ENCODE peak calls at places on chromosomes 12 and 14, in five cellular contexts. One of them, this sample, is unnamed.

GRCh38 chr12:89703768-89704167 is 4.9 kb downstream of the ATP2B1 start:
- DNase-seq in left ventricle myocardium inferior: no peak
- DNase-seq in foreskin fibroblast: no peak
- DNase-seq in cardiac muscle cell: no peak
- DNase-seq in dorsolateral prefrontal cortex: no peak
- DNase-seq in this sample: no peak

GRCh38 chr12:64890873-64891468 is 66.5 kb downstream of the TBC1D30 start:
- DNase-seq in left ventricle myocardium inferior: no peak
- DNase-seq in foreskin fibroblast: peak
- DNase-seq in cardiac muscle cell: peak
- DNase-seq in dorsolateral prefrontal cortex: no peak
- DNase-seq in this sample: peak

GRCh38 chr12:102960766-102961487 is 3.5 kb downstream of the ASCL1 start:
- DNase-seq in left ventricle myocardium inferior: no peak
- DNase-seq in foreskin fibroblast: no peak
- DNase-seq in cardiac muscle cell: peak
- DNase-seq in dorsolateral prefrontal cortex: peak
- DNase-seq in this sample: no peak

GRCh38 chr14:37452323-37452722 is 142.7 kb downstream of the FOXA1 start:
- DNase-seq in left ventricle myocardium inferior: no peak
- DNase-seq in foreskin fibroblast: no peak
- DNase-seq in cardiac muscle cell: no peak
- DNase-seq in dorsolateral prefrontal cortex: no peak
- DNase-seq in this sample: no peak

GRCh38 chr12:2644678-2645405 is 149.9 kb upstream of the FKBP4 start:
- DNase-seq in left ventricle myocardium inferior: no peak
- DNase-seq in foreskin fibroblast: no peak
- DNase-seq in cardiac muscle cell: no peak
- DNase-seq in dorsolateral prefrontal cortex: no peak
- DNase-seq in this sample: no peak

GRCh38 chr12:14614704-14615121 is 47.0 kb upstream of the PLBD1 start:
- DNase-seq in left ventricle myocardium inferior: no peak
- DNase-seq in foreskin fibroblast: no peak
- DNase-seq in cardiac muscle cell: no peak
- DNase-seq in dorsolateral prefrontal cortex: no peak
- DNase-seq in this sample: no peak

GRCh38 chr12:117874842-117875434 is 93.9 kb downstream of the KSR2 start:
- DNase-seq in left ventricle myocardium inferior: peak
- DNase-seq in foreskin fibroblast: peak
- DNase-seq in cardiac muscle cell: peak
- DNase-seq in dorsolateral prefrontal cortex: peak
- DNase-seq in this sample: no peak

GRCh38 chr12:129160282-129160681 is 307.0 kb downstream of the GLT1D1 start:
- DNase-seq in left ventricle myocardium inferior: no peak
- DNase-seq in foreskin fibroblast: no peak
- DNase-seq in cardiac muscle cell: no peak
- DNase-seq in dorsolateral prefrontal cortex: no peak
- DNase-seq in this sample: no peak

GRCh38 chr12:508795-509194 is 49.1 kb downstream of the B4GALNT3 start:
- DNase-seq in left ventricle myocardium inferior: no peak
- DNase-seq in foreskin fibroblast: no peak
- DNase-seq in cardiac muscle cell: no peak
- DNase-seq in dorsolateral prefrontal cortex: no peak
- DNase-seq in this sample: no peak

GRCh38 chr14:51395361-51395849 is 155.4 kb downstream of the TMX1 start:
- DNase-seq in left ventricle myocardium inferior: peak
- DNase-seq in foreskin fibroblast: peak
- DNase-seq in cardiac muscle cell: peak
- DNase-seq in dorsolateral prefrontal cortex: no peak
- DNase-seq in this sample: no peak

GRCh38 chr12:22535478-22535877 is 8.9 kb downstream of the C2CD5 start:
- DNase-seq in left ventricle myocardium inferior: no peak
- DNase-seq in foreskin fibroblast: no peak
- DNase-seq in cardiac muscle cell: no peak
- DNase-seq in dorsolateral prefrontal cortex: no peak
- DNase-seq in this sample: no peak

GRCh38 chr12:32455607-32456063 is 56.3 kb downstream of the FGD4 start:
- DNase-seq in left ventricle myocardium inferior: no peak
- DNase-seq in foreskin fibroblast: peak
- DNase-seq in cardiac muscle cell: peak
- DNase-seq in dorsolateral prefrontal cortex: no peak
- DNase-seq in this sample: peak

GRCh38 chr12:24947541-24948451 is 1.1 kb downstream of the BCAT1 start:
- DNase-seq in left ventricle myocardium inferior: no peak
- DNase-seq in foreskin fibroblast: no peak
- DNase-seq in cardiac muscle cell: no peak
- DNase-seq in dorsolateral prefrontal cortex: no peak
- DNase-seq in this sample: no peak

GRCh38 chr14:70916300-70916699 is 9.0 kb downstream of the PCNX1 start:
- DNase-seq in left ventricle myocardium inferior: no peak
- DNase-seq in foreskin fibroblast: no peak
- DNase-seq in cardiac muscle cell: no peak
- DNase-seq in dorsolateral prefrontal cortex: no peak
- DNase-seq in this sample: no peak

GRCh38 chr12:112974904-112975303 is 3.4 kb upstream of the OAS2 start:
- DNase-seq in left ventricle myocardium inferior: no peak
- DNase-seq in foreskin fibroblast: no peak
- DNase-seq in cardiac muscle cell: no peak
- DNase-seq in dorsolateral prefrontal cortex: no peak
- DNase-seq in this sample: no peak

GRCh38 chr14:59161571-59162175 is 26.8 kb upstream of the DAAM1 start:
- DNase-seq in left ventricle myocardium inferior: no peak
- DNase-seq in foreskin fibroblast: peak
- DNase-seq in cardiac muscle cell: peak
- DNase-seq in dorsolateral prefrontal cortex: no peak
- DNase-seq in this sample: peak

GRCh38 chr12:94134226-94134795 is 14.1 kb upstream of the PLXNC1 start:
- DNase-seq in left ventricle myocardium inferior: no peak
- DNase-seq in foreskin fibroblast: peak
- DNase-seq in cardiac muscle cell: peak
- DNase-seq in dorsolateral prefrontal cortex: no peak
- DNase-seq in this sample: no peak

GRCh38 chr14:96281486-96281885 is 25.5 kb downstream of the BDKRB1 start:
- DNase-seq in left ventricle myocardium inferior: no peak
- DNase-seq in foreskin fibroblast: no peak
- DNase-seq in cardiac muscle cell: no peak
- DNase-seq in dorsolateral prefrontal cortex: no peak
- DNase-seq in this sample: no peak

GRCh38 chr14:46820291-46820690 is 168.7 kb upstream of the RPL10L start:
- DNase-seq in left ventricle myocardium inferior: no peak
- DNase-seq in foreskin fibroblast: no peak
- DNase-seq in cardiac muscle cell: no peak
- DNase-seq in dorsolateral prefrontal cortex: no peak
- DNase-seq in this sample: no peak

GRCh38 chr12:58419182-58419760 is 477.9 kb downstream of the ATP23 start:
- DNase-seq in left ventricle myocardium inferior: no peak
- DNase-seq in foreskin fibroblast: no peak
- DNase-seq in cardiac muscle cell: no peak
- DNase-seq in dorsolateral prefrontal cortex: no peak
- DNase-seq in this sample: no peak

GRCh38 chr14:62087191-62087590 is 325.0 kb downstream of the SNAPC1 start:
- DNase-seq in left ventricle myocardium inferior: no peak
- DNase-seq in foreskin fibroblast: no peak
- DNase-seq in cardiac muscle cell: no peak
- DNase-seq in dorsolateral prefrontal cortex: no peak
- DNase-seq in this sample: no peak

GRCh38 chr12:32217354-32218310 is 111.0 kb downstream of the BICD1 start:
- DNase-seq in left ventricle myocardium inferior: no peak
- DNase-seq in foreskin fibroblast: peak
- DNase-seq in cardiac muscle cell: no peak
- DNase-seq in dorsolateral prefrontal cortex: no peak
- DNase-seq in this sample: peak

GRCh38 chr12:104958946-104959841 is 1.1 kb upstream of the SLC41A2 start:
- DNase-seq in left ventricle myocardium inferior: no peak
- DNase-seq in foreskin fibroblast: peak
- DNase-seq in cardiac muscle cell: no peak
- DNase-seq in dorsolateral prefrontal cortex: no peak
- DNase-seq in this sample: no peak

GRCh38 chr12:130796985-130797686 is 41.9 kb downstream of the STX2 start:
- DNase-seq in left ventricle myocardium inferior: no peak
- DNase-seq in foreskin fibroblast: no peak
- DNase-seq in cardiac muscle cell: no peak
- DNase-seq in dorsolateral prefrontal cortex: no peak
- DNase-seq in this sample: no peak

GRCh38 chr12:115354007-115354452 is 670.1 kb upstream of the TBX3 start:
- DNase-seq in left ventricle myocardium inferior: no peak
- DNase-seq in foreskin fibroblast: peak
- DNase-seq in cardiac muscle cell: no peak
- DNase-seq in dorsolateral prefrontal cortex: no peak
- DNase-seq in this sample: peak

DNA sequence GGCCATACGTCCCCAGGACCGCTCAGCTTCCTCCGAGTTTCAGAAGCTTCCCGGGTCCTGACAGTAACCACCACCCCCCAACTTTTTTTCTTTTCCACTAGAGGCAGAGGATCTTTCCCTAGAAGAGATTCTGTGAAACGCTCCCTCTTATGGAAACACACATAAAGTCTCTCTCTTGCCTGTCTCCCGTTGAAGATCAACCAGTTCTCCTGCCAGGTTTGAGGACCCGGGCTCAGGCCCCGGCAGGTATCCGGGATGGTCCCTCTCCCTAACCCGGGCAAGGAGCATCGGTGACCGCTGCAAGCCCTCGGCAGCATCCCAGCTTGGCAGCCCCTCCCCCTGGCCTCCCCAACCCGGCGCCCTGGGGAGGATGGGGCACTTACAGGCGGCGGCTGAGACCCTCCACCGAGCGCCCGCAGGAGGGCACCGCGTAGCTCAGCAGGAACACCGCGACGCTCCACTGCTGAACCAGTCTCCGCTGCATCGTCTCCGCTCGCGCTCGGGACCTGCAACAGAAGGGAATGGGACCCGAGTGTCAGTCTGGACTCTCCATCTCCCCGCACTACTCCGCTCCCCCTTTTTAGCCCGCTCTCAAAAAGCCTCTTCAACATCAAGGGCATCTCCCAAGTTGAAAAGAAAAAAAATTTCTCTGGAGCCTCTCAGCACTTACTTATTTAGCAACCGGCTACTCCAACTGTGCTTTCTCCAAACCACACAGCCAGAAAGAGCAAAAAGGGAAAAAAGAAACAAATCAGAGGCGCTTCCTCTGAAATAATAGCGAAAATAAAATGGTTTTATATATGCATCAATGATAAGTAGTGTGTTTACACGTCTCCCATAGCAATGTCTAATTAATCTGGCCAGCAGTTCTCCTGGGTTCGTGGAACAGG is 3.3 kb downstream of the PTHLH start:
- DNase-seq in left ventricle myocardium inferior: peak
- DNase-seq in foreskin fibroblast: peak
- DNase-seq in cardiac muscle cell: peak
- DNase-seq in dorsolateral prefrontal cortex: no peak
- DNase-seq in this sample: no peak
- H3K4me3 ChIP-seq in left ventricle myocardium inferior: peak
- H3K4me3 ChIP-seq in foreskin fibroblast: peak
- H3K4me3 ChIP-seq in cardiac muscle cell: peak
- H3K4me3 ChIP-seq in dorsolateral prefrontal cortex: peak
- H3K4me3 ChIP-seq in this sample: peak

DNA sequence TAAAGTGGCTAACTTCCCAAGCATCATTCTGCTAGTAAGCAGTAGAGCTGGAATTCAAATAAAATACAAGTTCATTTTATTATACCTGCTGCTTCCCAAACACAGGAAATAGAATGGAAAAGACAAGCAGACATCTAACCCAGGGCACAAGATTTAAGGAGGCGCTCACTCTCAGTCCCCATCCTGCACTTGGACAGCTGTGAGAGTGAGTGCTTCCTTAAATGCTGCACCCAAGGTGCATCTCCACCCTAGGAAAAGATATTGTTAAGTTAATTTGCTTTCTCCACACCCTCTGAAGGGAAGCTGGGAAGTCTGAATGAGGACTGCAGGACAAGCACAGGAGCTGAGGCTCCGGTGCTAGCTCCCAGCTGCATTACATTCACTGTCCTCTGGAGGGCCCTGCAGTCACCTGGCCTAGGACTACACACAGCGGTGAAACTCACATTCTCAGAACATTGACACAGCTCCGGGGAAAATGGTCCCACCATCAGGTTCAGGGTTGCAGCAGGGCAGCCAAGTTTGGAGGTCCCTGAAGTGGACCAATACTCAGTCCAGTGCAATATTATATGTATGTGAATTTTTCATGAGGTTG is 14.2 kb downstream of the HEBP1 start:
- DNase-seq in left ventricle myocardium inferior: no peak
- DNase-seq in foreskin fibroblast: peak
- DNase-seq in cardiac muscle cell: peak
- DNase-seq in dorsolateral prefrontal cortex: no peak
- DNase-seq in this sample: no peak
- TF ChIP-seq CTCF in left ventricle myocardium inferior: peak
- TF ChIP-seq CTCF in foreskin fibroblast: peak
- TF ChIP-seq CTCF in cardiac muscle cell: peak
- TF ChIP-seq CTCF in dorsolateral prefrontal cortex: peak
- TF ChIP-seq CTCF in this sample: peak

DNA sequence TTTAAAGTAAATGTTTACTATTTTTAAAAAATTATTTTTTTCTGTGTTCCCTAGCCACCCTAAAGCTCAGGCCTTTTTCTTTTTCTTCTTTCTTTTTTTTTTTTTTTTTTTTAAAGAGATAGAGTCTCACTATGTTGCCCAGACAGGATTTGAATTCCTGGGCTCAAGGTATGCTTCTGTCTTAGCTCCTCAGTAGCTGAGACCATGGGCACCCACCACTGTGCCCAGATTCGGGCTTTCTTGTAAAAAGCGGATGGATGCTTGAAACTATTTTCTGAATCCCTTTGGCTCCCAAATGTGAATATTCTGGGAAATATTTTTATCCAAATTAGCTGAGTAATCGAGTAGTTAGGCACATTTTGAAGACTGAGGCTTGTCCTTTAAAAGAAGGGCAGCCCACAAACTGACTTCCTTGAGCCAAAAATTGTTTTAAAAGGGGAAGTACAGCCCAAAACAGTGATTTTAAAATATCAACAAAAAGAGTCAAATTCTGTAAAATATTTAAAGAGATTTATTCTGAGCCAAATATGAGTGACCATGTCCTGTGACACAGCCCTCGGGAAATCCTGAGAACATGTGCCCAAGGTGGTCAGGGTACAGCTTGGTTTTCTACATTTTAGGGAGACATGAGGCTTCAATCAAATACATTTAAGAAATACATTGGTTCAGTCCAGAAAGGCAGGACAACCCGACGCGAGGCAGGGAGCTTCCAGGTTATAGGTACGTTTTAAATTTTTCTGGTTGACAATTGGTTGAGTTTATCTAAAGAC is 28.8 kb upstream of the HIGD1C start:
- DNase-seq in left ventricle myocardium inferior: no peak
- DNase-seq in foreskin fibroblast: peak
- DNase-seq in cardiac muscle cell: no peak
- DNase-seq in dorsolateral prefrontal cortex: no peak
- DNase-seq in this sample: no peak
- H3K4me3 ChIP-seq in left ventricle myocardium inferior: peak
- H3K4me3 ChIP-seq in foreskin fibroblast: peak
- H3K4me3 ChIP-seq in cardiac muscle cell: no peak
- H3K4me3 ChIP-seq in dorsolateral prefrontal cortex: peak
- H3K4me3 ChIP-seq in this sample: peak

DNA sequence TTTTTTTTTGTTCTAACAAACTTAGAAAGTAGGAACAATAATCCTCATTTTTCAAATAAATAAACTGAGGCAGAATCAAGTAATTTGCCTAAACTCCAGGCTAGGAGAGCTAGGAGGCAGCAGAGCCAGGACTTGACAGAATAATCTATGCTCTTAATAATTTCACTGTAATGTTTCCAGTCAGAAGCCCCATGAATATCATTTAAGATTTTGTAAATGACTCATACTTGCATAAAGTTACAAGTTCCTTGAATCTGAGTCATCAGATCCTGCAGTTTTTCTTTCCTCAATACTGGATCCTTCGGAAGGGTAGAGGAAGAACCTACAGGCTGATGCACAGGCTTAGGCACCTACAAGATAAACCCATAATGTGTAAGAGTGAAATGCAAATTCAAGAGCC is 29.0 kb downstream of the CAPRIN2 start:
- DNase-seq in left ventricle myocardium inferior: no peak
- DNase-seq in foreskin fibroblast: peak
- DNase-seq in cardiac muscle cell: no peak
- DNase-seq in dorsolateral prefrontal cortex: no peak
- DNase-seq in this sample: peak
- TF ChIP-seq CTCF in left ventricle myocardium inferior: no peak
- TF ChIP-seq CTCF in foreskin fibroblast: no peak
- TF ChIP-seq CTCF in cardiac muscle cell: peak
- TF ChIP-seq CTCF in dorsolateral prefrontal cortex: no peak
- TF ChIP-seq CTCF in this sample: no peak

This sample was measured in epithelial cell of proximal tubule.